ENCODE peak calls at places on chromosomes 5 and 9, in nine cellular contexts. M is OCI-LY7; C is stimulated activated naive CD4-positive, alpha-beta T cell treated with Interleukin-2 at 50 U/mL for 16 hours; W is MCF 10A; X is natural killer cell; A is SW480; Z is stimulated activated CD8-positive, alpha-beta memory T cell treated with anti-CD3 and anti-CD28 coated beads, Interleukin-7, amount 100 ng/mL, for 1 hour; V is A549; P is fibroblast of lung. N is an unnamed sample.

GRCh38 chr9:74066128-74066527 is 431.0 kb upstream of the RORB start:
- DNase-seq in V (no peak), X (no peak), W (no peak), C (no peak), M (no peak), P (no peak), A (no peak), Z (no peak), N (no peak)

GRCh38 chr5:71601222-71602026 is 14.3 kb downstream of the MCCC2 start:
- DNase-seq in V (peak; percentile 75), M (peak; percentile 64), Z (peak; percentile 37), X (peak; percentile 59), W (peak; percentile 98), C (peak; percentile 71), A (peak; percentile 98), P (peak; percentile 96), N (peak; percentile 84)

GRCh38 chr5:132013006-132013689 is 1.7 kb upstream of the ACSL6 start:
- DNase-seq in M (no peak), P (no peak), W (no peak), V (no peak), X (peak; percentile 6), Z (no peak), C (no peak), A (no peak), N (no peak)

GRCh38 chr9:22976454-22976853 is 529.8 kb downstream of the DMRTA1 start:
- DNase-seq in P (peak; percentile 34), V (no peak), C (no peak), W (no peak), Z (no peak), M (no peak), X (no peak), A (no peak), N (no peak)

GRCh38 chr5:124156408-124157027 is 589.9 kb downstream of the ZNF608 start:
- DNase-seq in X (no peak), P (peak; percentile 43), C (no peak), Z (no peak), A (no peak), M (no peak), W (no peak), V (no peak), N (no peak)

GRCh38 chr5:87069974-87070608 is 197.6 kb upstream of the RASA1 start:
- DNase-seq in A (peak; percentile 49), X (no peak), V (no peak), M (peak; percentile 48), Z (no peak), W (peak; percentile 65), C (no peak), P (peak; percentile 64), N (peak; percentile 50)

GRCh38 chr9:105254226-105254625 is 9.8 kb downstream of the SLC44A1 start:
- DNase-seq in P (no peak), X (no peak), V (no peak), Z (no peak), C (no peak), W (peak; percentile 45), M (no peak), A (peak; percentile 24), N (no peak)

GRCh38 chr9:120505186-120505585 is 74.8 kb downstream of the CDK5RAP2 start:
- DNase-seq in Z (no peak), W (peak; percentile 17), M (no peak), P (no peak), X (no peak), C (no peak), V (no peak), A (no peak), N (no peak)

GRCh38 chr5:23704176-23704855 is 196.9 kb downstream of the PRDM9 start:
- DNase-seq in X (no peak), C (no peak), A (no peak), V (no peak), W (peak; percentile 58), M (no peak), Z (no peak), P (no peak), N (no peak)

GRCh38 chr5:82812575-82812974 is 264.6 kb downstream of the TMEM167A start:
- DNase-seq in M (no peak), Z (no peak), P (peak; percentile 47), A (no peak), V (no peak), C (no peak), X (no peak), W (peak; percentile 48), N (no peak)

GRCh38 chr5:138339086-138339456 is 1.0 kb downstream of the FAM53C start:
- DNase-seq in C (no peak), X (no peak), V (no peak), Z (no peak), M (peak; percentile 41), P (no peak), W (peak; percentile 23), A (no peak), N (peak; percentile 60)

GRCh38 chr9:116327702-116328440 is 174.3 kb downstream of the PAPPA start:
- DNase-seq in V (no peak), P (peak; percentile 36), M (no peak), X (no peak), C (no peak), Z (no peak), A (no peak), W (no peak), N (no peak)